ENCODE peak calls at places on chromosome 15, in four cellular contexts. D is HepG2, C is A549, H is IMR-90. N is an unnamed sample.

GRCh38 chr15:38991126-38991525 is 426.5 kb upstream of the RASGRP1 start:
- DNase-seq in D (peak; percentile 13), C (no peak), H (peak; percentile 56), N (no peak)

GRCh38 chr15:62964251-62964650 is 78.3 kb upstream of the TPM1 start:
- DNase-seq in D (no peak), C (no peak), H (peak; percentile 12), N (no peak)

GRCh38 chr15:45829336-45830153 is 194.7 kb downstream of the SQOR start:
- DNase-seq in D (no peak), C (no peak), H (no peak), N (no peak)

GRCh38 chr15:77746254-77747174 is 113.8 kb upstream of the LINGO1 start:
- DNase-seq in D (no peak), C (no peak), H (no peak), N (no peak)

GRCh38 chr15:50655555-50655954 is 31.0 kb downstream of the TRPM7 start:
- DNase-seq in D (no peak), C (no peak), H (no peak), N (no peak)

GRCh38 chr15:24645627-24646026 is 29.9 kb upstream of the NPAP1 start:
- DNase-seq in D (no peak), C (no peak), H (no peak), N (no peak)

GRCh38 chr15:50321680-50322079 is 33.3 kb downstream of the GABPB1 start:
- DNase-seq in D (no peak), C (no peak), H (peak; percentile 25), N (no peak)

GRCh38 chr15:48641416-48641815 is 4.1 kb downstream of the FBN1 start:
- DNase-seq in D (no peak), C (no peak), H (peak; percentile 47), N (peak; percentile 16)

GRCh38 chr15:40032125-40032839 is 6.7 kb downstream of the SRP14 start:
- DNase-seq in D (no peak), C (no peak), H (no peak), N (no peak)

GRCh38 chr15:62394079-62394478 is 229.0 kb upstream of the C2CD4B start:
- DNase-seq in D (no peak), C (no peak), H (peak; percentile 38), N (no peak)

GRCh38 chr15:91897585-91898372 is 44.3 kb downstream of the SLCO3A1 start:
- DNase-seq in D (no peak), C (no peak), H (no peak), N (no peak)

GRCh38 chr15:38750816-38751215 is 186.2 kb upstream of the RASGRP1 start:
- DNase-seq in D (no peak), C (no peak), H (no peak), N (no peak)

GRCh38 chr15:94576889-94577533 is 345.6 kb downstream of the MCTP2 start:
- DNase-seq in D (peak; percentile 20), C (no peak), H (no peak), N (peak; percentile 56)

GRCh38 chr15:40094156-40094555 is 14.5 kb downstream of the BMF start:
- DNase-seq in D (no peak), C (no peak), H (no peak), N (no peak)

GRCh38 chr15:51333571-51333970 is 4.8 kb downstream of the CYP19A1 start:
- DNase-seq in D (no peak), C (no peak), H (no peak), N (no peak)

GRCh38 chr15:51536965-51537574 is 85.5 kb downstream of the DMXL2 start:
- DNase-seq in D (peak; percentile 3), C (peak; percentile 46), H (peak; percentile 42), N (peak; percentile 37)

GRCh38 chr15:98611808-98612207 is 36.5 kb upstream of the IGF1R start:
- DNase-seq in D (no peak), C (no peak), H (no peak), N (no peak)

GRCh38 chr15:90419202-90419601 is 31.2 kb downstream of the IQGAP1 start:
- DNase-seq in D (no peak), C (no peak), H (no peak), N (no peak)

GRCh38 chr15:77603616-77604406 is 28.9 kb downstream of the LINGO1 start:
- DNase-seq in D (no peak), C (no peak), H (no peak), N (no peak)

GRCh38 chr15:58537480-58537879 is 105.7 kb downstream of the LIPC start:
- DNase-seq in D (no peak), C (no peak), H (no peak), N (no peak)

GRCh38 chr15:58741032-58741431 is 8.5 kb downstream of the ADAM10 start:
- DNase-seq in D (no peak), C (no peak), H (no peak), N (no peak)

GRCh38 chr15:86162172-86162591 is 82.5 kb downstream of the AGBL1 start:
- DNase-seq in D (no peak), C (no peak), H (no peak), N (no peak)

GRCh38 chr15:48798319-48798718 is 12.6 kb downstream of the CEP152 start:
- DNase-seq in D (no peak), C (no peak), H (no peak), N (no peak)

GRCh38 chr15:70902105-70902504 is 9.5 kb downstream of the LRRC49 start:
- DNase-seq in D (no peak), C (no peak), H (peak; percentile 95), N (no peak)

GRCh38 chr15:22959451-22960101 is 20.6 kb downstream of the CYFIP1 start:
- DNase-seq in D (no peak), C (no peak), H (no peak), N (no peak)

GRCh38 chr15:56723787-56724186 is 9.5 kb downstream of the ZNF280D start:
- DNase-seq in D (no peak), C (no peak), H (no peak), N (no peak)

GRCh38 chr15:49876401-49877038 is 242.5 kb downstream of the ATP8B4 start:
- DNase-seq in D (no peak), C (no peak), H (no peak), N (no peak)

GRCh38 chr15:55791576-55792400 is 48.8 kb upstream of the PRTG start:
- DNase-seq in D (no peak), C (no peak), H (peak; percentile 49), N (no peak)

GRCh38 chr15:66594836-66595235 is 29.0 kb upstream of the LCTL start:
- DNase-seq in D (no peak), C (no peak), H (no peak), N (no peak)

GRCh38 chr15:99702895-99703602 is 30.2 kb downstream of the LYSMD4 start:
- DNase-seq in D (no peak), C (no peak), H (peak; percentile 53), N (no peak)

GRCh38 chr15:93880358-93880757 is 351.0 kb upstream of the MCTP2 start:
- DNase-seq in D (no peak), C (no peak), H (no peak), N (no peak)

GRCh38 chr15:32991544-32992192 is 202.8 kb downstream of the FMN1 start:
- DNase-seq in D (no peak), C (no peak), H (no peak), N (no peak)
- TF ChIP-seq MAZ in D (no peak), C (no peak), H (no peak), N (no peak)

GRCh38 chr15:31472636-31473383 is 146.2 kb downstream of the KLF13 start:
- DNase-seq in D (no peak), C (no peak), H (peak; percentile 64), N (no peak)
- TF ChIP-seq MAFK in D (no peak), C (no peak), H (no peak), N (no peak)

GRCh38 chr15:68821898-68822380 is 1.2 kb upstream of the ANP32A start:
- DNase-seq in D (peak; percentile 69), C (no peak), H (no peak), N (no peak)
- TF ChIP-seq MAZ in D (no peak), C (no peak), H (no peak), N (no peak)

DNA sequence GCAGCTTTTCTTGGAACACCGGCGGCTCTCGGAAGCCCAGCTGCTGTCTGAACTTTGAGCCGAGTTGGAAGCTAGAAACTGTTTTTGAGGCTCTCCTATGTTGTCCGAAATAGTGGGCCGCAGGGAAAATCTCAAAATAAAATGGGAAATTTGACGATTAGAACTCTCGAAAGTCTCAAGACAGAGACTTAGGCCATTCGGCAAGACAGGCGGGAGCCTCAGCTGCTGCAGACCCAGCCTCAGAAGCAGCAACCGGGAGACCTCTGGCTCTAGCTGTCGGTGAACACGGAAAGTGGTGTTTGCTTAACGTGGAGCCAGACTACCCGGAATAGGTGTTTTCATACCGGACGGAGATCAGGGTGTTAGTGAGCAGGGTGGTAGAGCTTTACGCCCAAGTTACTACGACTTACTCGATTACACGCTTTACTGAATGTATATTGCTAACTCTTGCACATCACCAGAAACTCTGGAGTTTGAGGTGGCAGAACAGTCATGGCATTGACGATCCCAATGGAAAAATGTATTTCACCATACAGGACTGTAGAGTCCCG is 357 bp upstream of the MAN2C1 start:
- DNase-seq in D (peak; percentile 87), C (no peak), H (peak; percentile 17), N (no peak)
- TF ChIP-seq MAFK in D (no peak), C (no peak), H (no peak), N (no peak)

GRCh38 chr15:36080759-36081158 is 498.7 kb upstream of the CDIN1 start:
- DNase-seq in D (no peak), C (no peak), H (no peak), N (no peak)

GRCh38 chr15:36079021-36079420 is 500.4 kb upstream of the CDIN1 start:
- DNase-seq in D (no peak), C (no peak), H (no peak), N (no peak)

DNA sequence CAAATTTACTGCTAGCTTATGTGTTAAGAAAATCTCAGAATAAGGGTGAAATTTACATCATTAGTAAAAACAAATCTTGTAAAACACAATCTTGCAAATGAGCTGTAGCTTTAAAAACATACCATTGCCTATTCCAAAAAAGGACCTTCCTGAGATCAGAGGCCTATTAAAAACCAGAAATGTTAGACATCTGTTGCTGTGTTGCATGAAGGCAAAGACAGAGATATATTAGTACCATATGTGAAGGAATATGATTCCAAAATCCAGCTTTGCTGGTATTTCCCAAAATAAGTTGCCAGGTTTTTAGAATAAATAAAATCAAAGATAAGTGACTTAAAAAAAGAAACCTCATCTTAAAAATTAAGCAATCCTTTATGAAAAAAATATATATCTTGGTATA is 504.1 kb upstream of the CDIN1 start:
- DNase-seq in D (no peak), C (no peak), H (peak; percentile 30), N (no peak)
- TF ChIP-seq MAZ in D (no peak), C (no peak), H (no peak), N (no peak)

GRCh38 chr15:80426316-80426715 is 22.1 kb downstream of the ARNT2 start:
- DNase-seq in D (no peak), C (no peak), H (no peak), N (no peak)
- TF ChIP-seq MAFK in D (no peak), C (no peak), H (no peak), N (no peak)

N was measured in K562.